ENCODE peak calls at places on chromosomes 7 and 10, in ten cellular contexts. P, Q, E, B, T, M, N, R, H and W are unnamed samples.

GRCh38 chr7:86814980-86815379 is 171.3 kb downstream of the GRM3 start:
- DNase-seq in P (no peak), Q (peak), E (no peak), B (peak), T (peak), M (no peak), N (no peak), R (no peak), H (peak), W (peak)

GRCh38 chr10:780536-781524 is 91.4 kb upstream of the DIP2C start:
- DNase-seq in P (peak), Q (no peak), E (no peak), B (no peak), T (no peak), M (no peak), N (no peak), R (no peak), H (no peak), W (no peak)

GRCh38 chr10:11407939-11408338 is 203.5 kb downstream of the USP6NL start:
- DNase-seq in P (no peak), Q (no peak), E (no peak), B (no peak), T (no peak), M (no peak), N (no peak), R (no peak), H (no peak), W (no peak)

GRCh38 chr10:90125406-90125805 is 424.0 kb downstream of the KIF20B start:
- DNase-seq in P (no peak), Q (no peak), E (no peak), B (no peak), T (no peak), M (no peak), N (no peak), R (no peak), H (no peak), W (no peak)

GRCh38 chr10:118873738-118874105 is 119.0 kb upstream of the CACUL1 start:
- DNase-seq in P (no peak), Q (no peak), E (no peak), B (peak), T (peak), M (no peak), N (no peak), R (no peak), H (peak), W (peak)

GRCh38 chr7:82655965-82656364 is 212.4 kb upstream of the CACNA2D1 start:
- DNase-seq in P (no peak), Q (no peak), E (no peak), B (no peak), T (no peak), M (no peak), N (no peak), R (no peak), H (no peak), W (no peak)

GRCh38 chr10:95388539-95388938 is 97.7 kb upstream of the PDLIM1 start:
- DNase-seq in P (no peak), Q (no peak), E (no peak), B (no peak), T (no peak), M (no peak), N (peak), R (no peak), H (no peak), W (no peak)

GRCh38 chr7:98235901-98236300 is 16.1 kb downstream of the TECPR1 start:
- DNase-seq in P (peak), Q (no peak), E (no peak), B (no peak), T (no peak), M (no peak), N (no peak), R (no peak), H (no peak), W (no peak)

GRCh38 chr10:95482501-95483248 is 78.5 kb downstream of the SORBS1 start:
- DNase-seq in P (no peak), Q (no peak), E (no peak), B (no peak), T (no peak), M (no peak), N (no peak), R (no peak), H (no peak), W (no peak)

GRCh38 chr7:36795451-36796021 is 71.2 kb upstream of the AOAH start:
- DNase-seq in P (no peak), Q (no peak), E (no peak), B (no peak), T (no peak), M (no peak), N (no peak), R (no peak), H (peak), W (peak)

GRCh38 chr10:104246981-104247380 is 7.7 kb upstream of the GSTO1 start:
- DNase-seq in P (no peak), Q (no peak), E (no peak), B (no peak), T (peak), M (no peak), N (no peak), R (no peak), H (peak), W (peak)

GRCh38 chr10:28429573-28430216 is 103.2 kb upstream of the WAC start:
- DNase-seq in P (no peak), Q (no peak), E (no peak), B (no peak), T (peak), M (no peak), N (no peak), R (no peak), H (no peak), W (no peak)

GRCh38 chr10:3339531-3339950 is 167.0 kb upstream of the PITRM1 start:
- DNase-seq in P (no peak), Q (no peak), E (no peak), B (no peak), T (peak), M (no peak), N (no peak), R (no peak), H (peak), W (no peak)

GRCh38 chr10:52346394-52347326 is 32.6 kb downstream of the DKK1 start:
- DNase-seq in P (peak), Q (no peak), E (no peak), B (no peak), T (no peak), M (no peak), N (no peak), R (no peak), H (no peak), W (no peak)

GRCh38 chr10:2202401-2202800 is 465.1 kb upstream of the ADARB2 start:
- DNase-seq in P (no peak), Q (no peak), E (no peak), B (no peak), T (no peak), M (no peak), N (no peak), R (no peak), H (peak), W (peak)

GRCh38 chr7:82816272-82816671 is 346.4 kb downstream of the PCLO start:
- DNase-seq in P (no peak), Q (no peak), E (no peak), B (no peak), T (no peak), M (no peak), N (no peak), R (no peak), H (no peak), W (no peak)

GRCh38 chr10:35000936-35001335 is 89.2 kb downstream of the CUL2 start:
- DNase-seq in P (no peak), Q (no peak), E (no peak), B (peak), T (no peak), M (no peak), N (no peak), R (no peak), H (no peak), W (no peak)

GRCh38 chr10:123459371-123460224 is 206.6 kb upstream of the GPR26 start:
- DNase-seq in P (no peak), Q (no peak), E (no peak), B (no peak), T (no peak), M (no peak), N (no peak), R (no peak), H (no peak), W (no peak)

GRCh38 chr7:94335586-94335985 is 59.1 kb upstream of the COL1A2 start:
- DNase-seq in P (no peak), Q (no peak), E (no peak), B (peak), T (no peak), M (no peak), N (no peak), R (no peak), H (peak), W (peak)

GRCh38 chr7:77820967-77821366 is 22.4 kb downstream of the PHTF2 start:
- DNase-seq in P (no peak), Q (no peak), E (no peak), B (no peak), T (no peak), M (no peak), N (no peak), R (no peak), H (no peak), W (no peak)

GRCh38 chr7:13829914-13830603 is 159.4 kb downstream of the ETV1 start:
- DNase-seq in P (no peak), Q (no peak), E (no peak), B (peak), T (peak), M (no peak), N (no peak), R (peak), H (no peak), W (peak)

GRCh38 chr7:120165231-120165630 is 107.7 kb upstream of the KCND2 start:
- DNase-seq in P (no peak), Q (no peak), E (no peak), B (no peak), T (no peak), M (no peak), N (no peak), R (no peak), H (no peak), W (no peak)

GRCh38 chr10:110808123-110808522 is 63.6 kb upstream of the PDCD4 start:
- DNase-seq in P (no peak), Q (no peak), E (no peak), B (no peak), T (no peak), M (no peak), N (no peak), R (no peak), H (no peak), W (no peak)

GRCh38 chr10:132826524-132827422 is 40.8 kb upstream of the NKX6-2 start:
- DNase-seq in P (peak), Q (no peak), E (no peak), B (no peak), T (no peak), M (no peak), N (no peak), R (no peak), H (no peak), W (no peak)

GRCh38 chr10:93437000-93437945 is 44.9 kb downstream of the MYOF start:
- DNase-seq in P (peak), Q (no peak), E (peak), B (peak), T (peak), M (no peak), N (peak), R (peak), H (peak), W (peak)

GRCh38 chr7:74023037-74023436 is 4.9 kb upstream of the ELN start:
- DNase-seq in P (no peak), Q (no peak), E (peak), B (peak), T (peak), M (no peak), N (no peak), R (no peak), H (peak), W (peak)

GRCh38 chr7:6221340-6222319 is 50.8 kb downstream of the CYTH3 start:
- DNase-seq in P (no peak), Q (no peak), E (no peak), B (no peak), T (peak), M (no peak), N (no peak), R (no peak), H (no peak), W (no peak)

GRCh38 chr10:75984067-75984466 is 552.6 kb downstream of the LRMDA start:
- DNase-seq in P (no peak), Q (no peak), E (no peak), B (no peak), T (no peak), M (no peak), N (no peak), R (no peak), H (no peak), W (no peak)

GRCh38 chr7:127091620-127092019 is 161.1 kb downstream of the GRM8 start:
- DNase-seq in P (peak), Q (no peak), E (no peak), B (no peak), T (no peak), M (no peak), N (no peak), R (no peak), H (no peak), W (no peak)